ENCODE peak calls at places on chromosomes 7 and 10, in six cellular contexts. D is HepG2, Y is A549, Q is endothelial cell of umbilical vein, Z is GM12878, B is K562. K is an unnamed sample.

GRCh38 chr7:1024876-1025746 is 19.2 kb upstream of the GPR146 start:
- DNase-seq in D (no peak), Y (no peak), Q (no peak), Z (no peak), B (no peak), K (peak)

GRCh38 chr10:106897631-106898161 is 266.8 kb downstream of the SORCS1 start:
- DNase-seq in D (no peak), Y (no peak), Q (no peak), Z (no peak), B (no peak), K (no peak)

GRCh38 chr10:66654861-66655260 is 271.0 kb upstream of the LRRTM3 start:
- DNase-seq in D (no peak), Y (no peak), Q (no peak), Z (no peak), B (no peak), K (no peak)

GRCh38 chr7:55409474-55410225 is 44.5 kb downstream of the LANCL2 start:
- DNase-seq in D (no peak), Y (peak), Q (no peak), Z (peak), B (peak), K (peak)

GRCh38 chr7:117979954-117980497 is 106.8 kb upstream of the CTTNBP2 start:
- DNase-seq in D (no peak), Y (no peak), Q (no peak), Z (no peak), B (no peak), K (no peak)

GRCh38 chr7:35286422-35286821 is 32.5 kb upstream of the TBX20 start:
- DNase-seq in D (no peak), Y (no peak), Q (no peak), Z (no peak), B (no peak), K (no peak)

GRCh38 chr7:14195896-14196295 is 206.4 kb upstream of the ETV1 start:
- DNase-seq in D (no peak), Y (no peak), Q (no peak), Z (no peak), B (no peak), K (no peak)

GRCh38 chr7:158802535-158803199 is 26.6 kb downstream of the ESYT2 start:
- DNase-seq in D (no peak), Y (no peak), Q (no peak), Z (no peak), B (no peak), K (no peak)

GRCh38 chr10:102117391-102118159 is 2.6 kb downstream of the LDB1 start:
- DNase-seq in D (peak), Y (no peak), Q (peak), Z (no peak), B (peak), K (peak)

GRCh38 chr10:96935810-96936209 is 103.7 kb downstream of the LCOR start:
- DNase-seq in D (no peak), Y (no peak), Q (no peak), Z (no peak), B (no peak), K (no peak)

GRCh38 chr10:132953428-132953827 is 11.1 kb upstream of the CFAP46 start:
- DNase-seq in D (no peak), Y (no peak), Q (no peak), Z (no peak), B (no peak), K (no peak)

GRCh38 chr10:85643839-85644525 is 722.6 kb downstream of the GRID1 start:
- DNase-seq in D (peak), Y (peak), Q (peak), Z (no peak), B (no peak), K (no peak)

GRCh38 chr7:128071801-128072200 is 40.6 kb upstream of the LRRC4 start:
- DNase-seq in D (no peak), Y (no peak), Q (no peak), Z (no peak), B (no peak), K (no peak)

GRCh38 chr10:103890194-103890658 is 27.8 kb downstream of the STN1 start:
- DNase-seq in D (peak), Y (peak), Q (peak), Z (no peak), B (no peak), K (peak)

GRCh38 chr10:14089556-14090297 is 241.0 kb downstream of the FRMD4A start:
- DNase-seq in D (no peak), Y (no peak), Q (no peak), Z (no peak), B (no peak), K (no peak)

GRCh38 chr10:86401588-86402282 is 35.1 kb upstream of the GRID1 start:
- DNase-seq in D (no peak), Y (peak), Q (no peak), Z (no peak), B (no peak), K (peak)

GRCh38 chr10:127576011-127576410 is 26.9 kb downstream of the NPS start:
- DNase-seq in D (no peak), Y (no peak), Q (no peak), Z (no peak), B (no peak), K (no peak)

GRCh38 chr7:27962250-27962649 is 218.3 kb downstream of the JAZF1 start:
- DNase-seq in D (no peak), Y (no peak), Q (no peak), Z (no peak), B (no peak), K (no peak)

GRCh38 chr10:88385601-88386203 is 197.4 kb downstream of the RNLS start:
- DNase-seq in D (peak), Y (peak), Q (no peak), Z (peak), B (no peak), K (peak)

GRCh38 chr10:44935201-44935960 is 24.2 kb upstream of the RASSF4 start:
- DNase-seq in D (peak), Y (no peak), Q (peak), Z (no peak), B (no peak), K (no peak)

GRCh38 chr10:44936314-44936975 is 23.2 kb upstream of the RASSF4 start:
- DNase-seq in D (no peak), Y (no peak), Q (no peak), Z (no peak), B (no peak), K (no peak)

GRCh38 chr10:44934416-44935200 is 23.5 kb downstream of the TMEM72 start:
- DNase-seq in D (no peak), Y (no peak), Q (no peak), Z (no peak), B (no peak), K (no peak)

GRCh38 chr10:44937201-44938005 is 22.2 kb upstream of the RASSF4 start:
- DNase-seq in D (no peak), Y (no peak), Q (no peak), Z (no peak), B (no peak), K (peak)

GRCh38 chr10:44935961-44936285 is 23.7 kb upstream of the RASSF4 start:
- DNase-seq in D (no peak), Y (no peak), Q (no peak), Z (no peak), B (no peak), K (peak)
- TF ChIP-seq MYC in D (no peak), Y (no peak), Q (no peak), Z (no peak), B (no peak), K (no peak)

DNA sequence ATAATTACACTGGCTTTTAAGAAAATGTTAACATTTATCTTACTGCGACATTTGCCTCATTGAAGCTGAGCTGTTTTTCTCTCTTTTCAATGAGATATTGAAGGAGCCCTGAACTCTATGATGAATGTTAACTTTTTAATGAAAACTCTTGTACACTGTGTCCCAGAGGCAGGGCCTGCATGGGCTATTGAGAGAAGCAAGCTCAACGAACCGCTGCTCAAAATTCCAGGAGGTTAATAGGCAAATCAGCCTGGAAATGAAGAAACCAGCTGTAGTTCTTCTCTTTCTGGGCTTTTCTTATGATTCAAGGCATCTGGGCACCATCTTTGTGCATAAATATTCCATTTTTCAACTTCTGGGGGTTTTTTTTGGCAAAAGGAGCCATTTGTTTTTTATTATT is 168.4 kb upstream of the NPVF start:
- DNase-seq in D (no peak), Y (no peak), Q (no peak), Z (no peak), B (no peak), K (no peak)
- TF ChIP-seq MYC in D (no peak), Y (no peak), Q (no peak), Z (no peak), B (no peak), K (no peak)

GRCh38 chr10:21924511-21924910 is 79.0 kb downstream of the DNAJC1 start:
- DNase-seq in D (no peak), Y (no peak), Q (no peak), Z (no peak), B (no peak), K (no peak)

GRCh38 chr10:21920633-21921032 is 82.9 kb downstream of the DNAJC1 start:
- DNase-seq in D (no peak), Y (no peak), Q (no peak), Z (no peak), B (no peak), K (no peak)

GRCh38 chr10:21919906-21920305 is 83.6 kb downstream of the DNAJC1 start:
- DNase-seq in D (no peak), Y (no peak), Q (no peak), Z (no peak), B (no peak), K (no peak)

DNA sequence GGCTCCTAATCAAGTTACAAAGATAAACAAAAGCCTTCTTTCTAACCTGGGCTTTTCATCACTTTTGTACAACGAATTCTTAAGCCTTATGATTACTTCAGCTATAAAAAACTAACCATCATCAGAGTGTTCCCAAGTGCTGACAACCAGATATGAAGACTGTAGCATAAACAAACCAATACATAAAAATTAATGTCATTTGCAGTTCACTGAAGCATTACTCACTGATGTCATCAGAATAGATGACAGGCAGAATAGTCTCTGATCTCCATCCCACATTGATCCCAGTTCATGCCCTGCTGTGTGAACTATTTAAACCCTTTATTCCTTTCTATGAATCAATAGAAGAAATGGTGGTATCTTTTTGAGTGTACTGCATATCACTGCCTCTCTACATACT is 84.4 kb downstream of the DNAJC1 start:
- DNase-seq in D (no peak), Y (no peak), Q (no peak), Z (no peak), B (no peak), K (no peak)
- TF ChIP-seq MYC in D (no peak), Y (no peak), Q (no peak), Z (no peak), B (no peak), K (no peak)

GRCh38 chr7:119232091-119232490 is 1007.6 kb downstream of the ANKRD7 start:
- DNase-seq in D (no peak), Y (no peak), Q (no peak), Z (no peak), B (no peak), K (no peak)

GRCh38 chr7:119228482-119228881 is 1004.0 kb downstream of the ANKRD7 start:
- DNase-seq in D (no peak), Y (no peak), Q (no peak), Z (no peak), B (no peak), K (peak)

DNA sequence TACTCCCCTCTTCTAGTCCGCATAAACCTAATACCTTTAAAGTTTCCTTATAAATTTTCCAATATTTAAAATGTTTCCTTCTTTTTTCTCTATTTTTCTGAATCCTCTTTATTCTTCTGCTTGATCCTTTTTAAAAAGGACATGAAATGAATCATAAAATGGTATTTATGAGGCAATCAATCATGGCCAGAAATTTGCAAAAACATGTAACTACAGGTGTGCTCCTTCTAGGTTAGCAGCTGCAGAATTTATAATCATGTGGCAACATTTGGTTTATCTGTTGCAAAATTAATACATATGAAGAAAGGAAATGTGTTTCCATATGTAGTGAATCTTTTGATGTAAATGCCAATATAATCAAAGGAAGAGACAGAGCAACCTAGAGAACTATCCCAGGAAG is 1008.5 kb downstream of the ANKRD7 start:
- DNase-seq in D (no peak), Y (no peak), Q (no peak), Z (no peak), B (no peak), K (no peak)
- TF ChIP-seq MYC in D (no peak), Y (no peak), Q (no peak), Z (no peak), B (no peak), K (no peak)

DNA sequence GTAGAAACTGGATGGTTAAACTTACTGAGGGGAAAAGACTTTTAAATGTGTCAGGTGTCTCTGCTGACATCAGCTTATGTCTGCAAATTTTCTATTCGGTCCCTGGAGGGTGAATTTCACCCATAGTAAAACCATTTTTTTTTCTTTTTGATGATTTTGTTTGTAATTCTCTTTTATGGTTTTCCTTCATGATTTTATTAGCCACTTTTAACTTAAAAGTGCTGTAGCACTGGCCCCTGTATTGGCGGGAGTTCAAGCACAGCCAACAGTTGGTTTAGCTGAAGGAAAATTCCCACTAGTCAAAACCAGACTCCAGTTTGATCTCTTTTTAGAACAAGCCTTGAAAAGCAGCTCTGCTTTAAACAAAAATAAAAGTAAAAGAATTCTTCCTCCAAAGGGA is 5.0 kb upstream of the ITGA8 start:
- DNase-seq in D (no peak), Y (no peak), Q (no peak), Z (no peak), B (no peak), K (no peak)
- TF ChIP-seq MYC in D (no peak), Y (no peak), Q (no peak), Z (no peak), B (no peak), K (no peak)

GRCh38 chr10:130964771-130965170 is 346.8 kb downstream of the TCERG1L start:
- DNase-seq in D (no peak), Y (no peak), Q (no peak), Z (no peak), B (no peak), K (no peak)
- TF ChIP-seq MYC in D (no peak), Y (no peak), Q (no peak), Z (no peak), B (no peak), K (no peak)

GRCh38 chr10:125495386-125495785 is 187.6 kb downstream of the TEX36 start:
- DNase-seq in D (no peak), Y (no peak), Q (no peak), Z (no peak), B (no peak), K (no peak)
- TF ChIP-seq MYC in D (no peak), Y (no peak), Q (no peak), Z (no peak), B (no peak), K (no peak)

GRCh38 chr10:59177031-59177861 is 803 bp downstream of the PHYHIPL start:
- DNase-seq in D (peak), Y (peak), Q (peak), Z (no peak), B (no peak), K (peak)
- TF ChIP-seq MYC in D (no peak), Y (no peak), Q (no peak), Z (no peak), B (no peak), K (no peak)